ENCODE peak calls at places on chromosome 21, in six cellular contexts. Q is effector memory CD8-positive, alpha-beta T cell; E is NCI-H510A treated with DMSO at 0.1 percent for 48 hours; I is SJSA1; U is caudate nucleus; S is EL. B is an unnamed sample.

GRCh38 chr21:33047231-33047630 is 21.5 kb downstream of the OLIG2 start:
- DNase-seq in Q (no peak), E (no peak), I (no peak), U (no peak), S (peak; percentile 47), B (no peak)

GRCh38 chr21:27648560-27648959 is 681.7 kb upstream of the ADAMTS5 start:
- DNase-seq in Q (no peak), E (no peak), I (peak; percentile 41), U (no peak), S (peak; percentile 87), B (no peak)

GRCh38 chr21:44750675-44751025 is 39.3 kb upstream of the TSPEAR start:
- DNase-seq in Q (no peak), E (no peak), I (no peak), U (no peak), S (no peak), B (no peak)

GRCh38 chr21:25911730-25912401 is 177.1 kb downstream of the GABPA start:
- DNase-seq in Q (no peak), E (no peak), I (no peak), U (no peak), S (no peak), B (no peak)

GRCh38 chr21:45643021-45643980 is at the start of gene PCBP3:
- DNase-seq in Q (peak; percentile 62), E (peak; percentile 93), I (peak; percentile 86), U (peak; percentile 91), S (peak; percentile 91), B (peak; percentile 87)

GRCh38 chr21:34958040-34958439 is 91.1 kb downstream of the RUNX1 start:
- DNase-seq in Q (no peak), E (no peak), I (no peak), U (no peak), S (no peak), B (no peak)

GRCh38 chr21:32916522-32917099 is 109.1 kb upstream of the OLIG2 start:
- DNase-seq in Q (no peak), E (no peak), I (no peak), U (no peak), S (peak; percentile 3), B (peak; percentile 37)

GRCh38 chr21:34797926-34798595 is 129.3 kb downstream of the CLIC6 start:
- DNase-seq in Q (no peak), E (no peak), I (no peak), U (no peak), S (no peak), B (no peak)

GRCh38 chr21:39136711-39137110 is 46.5 kb downstream of the PSMG1 start:
- DNase-seq in Q (no peak), E (no peak), I (peak; percentile 42), U (no peak), S (peak; percentile 82), B (no peak)

GRCh38 chr21:27423073-27423472 is 456.2 kb upstream of the ADAMTS5 start:
- DNase-seq in Q (no peak), E (no peak), I (peak; percentile 42), U (no peak), S (peak; percentile 98), B (no peak)

GRCh38 chr21:15682182-15682895 is 47.4 kb upstream of the USP25 start:
- DNase-seq in Q (no peak), E (no peak), I (peak; percentile 6), U (no peak), S (peak; percentile 70), B (peak; percentile 75)

GRCh38 chr21:35922618-35923017 is 137.7 kb downstream of the SETD4 start:
- DNase-seq in Q (no peak), E (no peak), I (peak; percentile 27), U (no peak), S (no peak), B (no peak)

GRCh38 chr21:46493828-46494227 is 35.1 kb downstream of the DIP2A start:
- DNase-seq in Q (no peak), E (no peak), I (no peak), U (no peak), S (no peak), B (no peak)

GRCh38 chr21:46096997-46097825 is 701 bp upstream of the COL6A2 start:
- DNase-seq in Q (no peak), E (no peak), I (no peak), U (no peak), S (peak; percentile 16), B (no peak)

GRCh38 chr21:43206231-43207042 is 37.6 kb downstream of the CRYAA start:
- DNase-seq in Q (no peak), E (no peak), I (no peak), U (no peak), S (no peak), B (no peak)

GRCh38 chr21:44677881-44678280 is 4.1 kb downstream of the KRTAP12-1 start:
- DNase-seq in Q (no peak), E (no peak), I (no peak), U (no peak), S (no peak), B (no peak)

GRCh38 chr21:28325618-28326017 is 667.1 kb downstream of the LTN1 start:
- DNase-seq in Q (no peak), E (no peak), I (no peak), U (no peak), S (no peak), B (no peak)

GRCh38 chr21:43902441-43902840 is 37.4 kb downstream of the AGPAT3 start:
- DNase-seq in Q (no peak), E (no peak), I (no peak), U (no peak), S (no peak), B (no peak)

GRCh38 chr21:36035381-36035791 is 24.9 kb downstream of the SETD4 start:
- DNase-seq in Q (no peak), E (no peak), I (no peak), U (no peak), S (no peak), B (peak; percentile 7)

GRCh38 chr21:34176442-34176841 is 103.1 kb downstream of the MRPS6 start:
- DNase-seq in Q (no peak), E (no peak), I (no peak), U (no peak), S (no peak), B (no peak)

GRCh38 chr21:34987673-34988072 is 61.4 kb downstream of the RUNX1 start:
- DNase-seq in Q (no peak), E (no peak), I (no peak), U (no peak), S (no peak), B (no peak)